ENCODE peak calls at places on chromosomes 13 and 19, in five cellular contexts. W is heart left ventricle, B is IMR-90, K is A549, P is NB4. V is an unnamed sample.

GRCh38 chr19:47663911-47664771 is 49.1 kb upstream of the EHD2 start:
- DNase-seq in P (peak), W (peak), K (peak), B (peak), V (no peak)

GRCh38 chr19:33438016-33438671 is 64.6 kb downstream of the CEBPG start:
- DNase-seq in W (peak), K (no peak), B (peak), P (no peak), V (no peak)

GRCh38 chr13:69324109-69324886 is 783.3 kb upstream of the ATXN8OS start:
- DNase-seq in K (peak), P (peak), W (no peak), B (no peak), V (peak)

GRCh38 chr19:38317104-38317612 is 1.4 kb upstream of the YIF1B start:
- DNase-seq in W (no peak), K (no peak), B (no peak), P (peak), V (peak)

GRCh38 chr13:114049026-114049425 is 75.2 kb upstream of the C13orf46 start:
- DNase-seq in W (no peak), P (peak), B (no peak), K (no peak), V (no peak)

GRCh38 chr19:16435999-16436650 is 35.6 kb downstream of the EPS15L1 start:
- DNase-seq in P (no peak), B (no peak), W (no peak), K (no peak), V (peak)

GRCh38 chr13:59345316-59345715 is 818.4 kb downstream of the DIAPH3 start:
- DNase-seq in B (no peak), W (peak), P (no peak), K (no peak), V (no peak)

GRCh38 chr13:30569901-30570576 is 47.7 kb upstream of the USPL1 start:
- DNase-seq in W (peak), B (peak), K (peak), P (peak), V (no peak)

GRCh38 chr13:23433171-23434153 is at the start of gene SACS:
- DNase-seq in B (peak), K (peak), P (peak), W (no peak), V (no peak)

GRCh38 chr13:52850396-52851152 is 2.1 kb upstream of the PCDH8 start:
- DNase-seq in P (peak), B (peak), W (peak), K (peak), V (peak)

GRCh38 chr19:41570179-41570578 is 5.8 kb upstream of the CEACAM21 start:
- DNase-seq in W (no peak), K (no peak), P (no peak), B (no peak), V (no peak)
- TF ChIP-seq POLR2A in W (no peak), K (no peak), P (no peak), B (no peak), V (no peak)

DNA sequence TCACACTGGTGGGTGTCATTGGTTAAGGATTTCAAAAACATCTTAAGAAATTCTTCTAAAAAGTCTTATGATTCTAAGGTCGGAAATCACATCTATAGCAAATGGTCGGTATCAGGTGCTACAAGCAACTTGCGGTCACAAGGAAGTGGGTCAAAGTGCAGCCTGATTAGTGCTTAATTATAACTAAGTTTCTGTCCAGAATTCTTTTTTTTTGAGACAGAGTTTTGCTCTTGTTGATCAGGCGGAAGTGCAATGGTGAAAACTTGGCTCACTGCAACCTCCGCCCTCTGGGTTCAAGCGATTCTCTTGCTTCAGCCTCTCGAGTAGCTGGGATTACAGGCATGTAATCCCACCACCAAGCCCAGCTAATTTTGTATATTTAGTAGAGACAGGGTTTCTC is 1.2 kb upstream of the GDF15 start:
- DNase-seq in K (no peak), W (no peak), P (no peak), B (no peak), V (no peak)
- TF ChIP-seq POLR2A in K (no peak), W (no peak), P (no peak), B (no peak), V (no peak)

GRCh38 chr19:8342684-8343482 is at the start of gene KANK3:
- DNase-seq in B (peak), P (peak), K (peak), W (peak), V (peak)
- TF ChIP-seq POLR2A in B (no peak), P (no peak), K (no peak), W (peak), V (no peak)

DNA sequence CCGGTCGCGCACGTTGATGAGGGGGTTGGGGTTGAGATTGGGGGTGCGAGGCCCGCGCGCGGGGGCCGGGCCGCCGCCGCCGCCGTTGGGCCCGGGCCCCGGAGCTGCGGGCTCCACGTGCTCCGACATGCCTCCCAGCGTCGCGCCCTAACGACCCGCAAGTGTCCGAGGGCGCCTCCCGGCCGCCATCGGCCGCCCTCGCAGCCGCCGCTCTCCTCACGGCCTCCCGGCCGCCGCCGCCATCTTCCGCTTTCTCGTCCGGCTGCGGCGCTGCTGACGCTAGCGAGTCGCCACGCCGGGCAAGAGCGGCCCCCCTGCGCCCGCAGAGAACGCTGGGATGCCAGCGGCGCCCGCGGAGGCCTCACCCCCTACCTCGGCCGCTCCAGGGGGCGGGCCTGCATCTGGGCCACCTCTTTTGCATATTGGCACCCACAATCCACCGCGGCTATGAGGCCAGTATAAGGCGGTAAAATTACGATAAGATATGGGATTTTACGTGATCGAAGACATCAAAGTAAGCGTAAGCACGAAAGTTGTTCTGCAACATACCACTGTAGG is at the start of gene TMEM259:
- DNase-seq in B (peak), K (peak), W (peak), P (peak), V (peak)
- TF ChIP-seq POLR2A in B (no peak), K (peak), W (peak), P (no peak), V (no peak)

DNA sequence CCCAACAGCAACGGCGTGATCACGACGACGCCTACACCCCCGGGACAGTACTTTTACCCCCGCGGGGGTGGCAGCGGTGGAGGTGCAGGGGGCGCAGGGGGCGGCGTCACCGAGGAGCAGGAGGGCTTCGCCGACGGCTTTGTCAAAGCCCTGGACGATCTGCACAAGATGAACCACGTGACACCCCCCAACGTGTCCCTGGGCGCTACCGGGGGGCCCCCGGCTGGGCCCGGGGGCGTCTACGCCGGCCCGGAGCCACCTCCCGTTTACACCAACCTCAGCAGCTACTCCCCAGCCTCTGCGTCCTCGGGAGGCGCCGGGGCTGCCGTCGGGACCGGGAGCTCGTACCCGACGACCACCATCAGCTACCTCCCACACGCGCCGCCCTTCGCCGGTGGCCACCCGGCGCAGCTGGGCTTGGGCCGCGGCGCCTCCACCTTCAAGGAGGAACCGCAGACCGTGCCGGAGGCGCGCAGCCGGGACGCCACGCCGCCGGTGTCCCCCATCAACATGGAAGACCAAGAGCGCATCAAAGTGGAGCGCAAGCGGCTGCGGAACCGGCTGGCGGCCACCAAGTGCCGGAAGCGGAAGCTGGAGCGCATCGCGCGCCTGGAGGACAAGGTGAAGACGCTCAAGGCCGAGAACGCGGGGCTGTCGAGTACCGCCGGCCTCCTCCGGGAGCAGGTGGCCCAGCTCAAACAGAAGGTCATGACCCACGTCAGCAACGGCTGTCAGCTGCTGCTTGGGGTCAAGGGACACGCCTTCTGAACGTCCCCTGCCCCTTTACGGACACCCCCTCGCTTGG is 964 bp downstream of the JUNB start:
- DNase-seq in B (peak), K (peak), W (peak), P (peak), V (peak)
- TF ChIP-seq POLR2A in B (no peak), K (peak), W (peak), P (peak), V (no peak)

GRCh38 chr19:39407644-39408391 is 1.2 kb downstream of the ZFP36 start:
- DNase-seq in B (no peak), W (no peak), P (no peak), K (peak), V (peak)
- TF ChIP-seq POLR2A in B (no peak), W (peak), P (no peak), K (no peak), V (peak)

GRCh38 chr13:107322228-107322627 is 754.3 kb upstream of the ARGLU1 start:
- DNase-seq in K (no peak), B (no peak), W (no peak), P (no peak), V (no peak)

GRCh38 chr13:107329991-107330390 is 762.1 kb upstream of the ARGLU1 start:
- DNase-seq in W (no peak), K (no peak), P (no peak), B (peak), V (no peak)

DNA sequence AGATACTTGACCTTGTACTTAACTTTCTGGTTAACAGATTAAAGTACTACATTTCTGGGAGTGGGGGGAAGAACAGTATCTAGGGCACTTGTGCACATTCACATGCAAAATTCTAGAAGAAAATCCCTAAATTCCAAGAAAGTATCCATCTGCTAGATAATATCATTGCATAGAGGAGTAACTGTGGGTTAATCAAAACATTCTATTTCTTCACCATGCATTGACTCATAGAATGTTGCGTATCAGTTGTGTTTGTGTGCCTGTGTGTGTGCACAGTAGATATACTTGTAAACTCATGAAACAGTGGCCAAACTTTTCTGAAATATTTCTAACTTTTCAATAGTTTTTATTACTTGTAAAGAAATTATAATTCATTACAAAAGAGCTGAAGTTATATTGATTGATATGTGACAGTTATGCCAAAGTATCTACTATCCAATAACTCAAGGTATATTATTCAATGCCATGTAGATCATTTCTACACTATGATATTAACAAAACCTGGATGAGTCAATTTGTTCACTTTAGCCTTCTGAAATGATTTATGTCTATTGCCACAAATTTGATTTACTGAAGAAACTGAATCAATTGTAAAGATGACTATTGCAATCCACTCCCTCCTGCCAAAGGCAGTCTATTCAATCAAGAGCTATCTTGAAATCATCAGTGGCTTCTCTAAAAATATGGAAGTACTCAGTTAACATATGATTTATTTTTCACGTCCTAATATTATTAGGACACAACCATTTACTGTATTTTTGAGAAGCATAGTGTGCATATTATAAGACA is 756.7 kb upstream of the ARGLU1 start:
- DNase-seq in K (no peak), W (no peak), B (peak), P (no peak), V (no peak)
- TF ChIP-seq POLR2A in K (no peak), W (no peak), B (no peak), P (no peak), V (no peak)

V was measured in erythroblast.